ENCODE peak calls at places on chromosomes 16 and 17, in ten cellular contexts. One of them, this sample, is unnamed.
A peak's percentile ranks its signal among the peaks of the same experiment; 100 is the strongest.

GRCh38 chr17:76793775-76794174 is 55.9 kb downstream of the MFSD11 start:
- DNase-seq in ELF-1: peak; percentile 59
- DNase-seq in activated CD4-positive, alpha-beta T cell treated with anti-CD3 and anti-CD28 coated beads, Interleukin-2, amount 10 ng/mL, durations not matched to agents 24 days and 14 days: peak; percentile 69
- DNase-seq in T-helper 2 cell: no peak
- DNase-seq in fibroblast of lung: peak; percentile 12
- DNase-seq in amniotic stem cell: no peak
- DNase-seq in GM20000: peak; percentile 40
- DNase-seq in LoVo: peak; percentile 8
- DNase-seq in heart left ventricle: no peak
- DNase-seq in stimulated activated CD8-positive, alpha-beta memory T cell treated with anti-CD3 and anti-CD28 coated beads, Interleukin-4, amount 100 ng/mL, for 4 hours: no peak
- DNase-seq in this sample: peak; percentile 63

GRCh38 chr17:55743103-55743679 is 7.7 kb upstream of the PCTP start:
- DNase-seq in ELF-1: no peak
- DNase-seq in activated CD4-positive, alpha-beta T cell treated with anti-CD3 and anti-CD28 coated beads, Interleukin-2, amount 10 ng/mL, durations not matched to agents 24 days and 14 days: no peak
- DNase-seq in T-helper 2 cell: no peak
- DNase-seq in fibroblast of lung: peak; percentile 51
- DNase-seq in amniotic stem cell: no peak
- DNase-seq in GM20000: no peak
- DNase-seq in LoVo: peak; percentile 86
- DNase-seq in heart left ventricle: no peak
- DNase-seq in stimulated activated CD8-positive, alpha-beta memory T cell treated with anti-CD3 and anti-CD28 coated beads, Interleukin-4, amount 100 ng/mL, for 4 hours: no peak
- DNase-seq in this sample: no peak

GRCh38 chr17:9238340-9239259 is 217.3 kb downstream of the NTN1 start:
- DNase-seq in ELF-1: no peak
- DNase-seq in activated CD4-positive, alpha-beta T cell treated with anti-CD3 and anti-CD28 coated beads, Interleukin-2, amount 10 ng/mL, durations not matched to agents 24 days and 14 days: no peak
- DNase-seq in T-helper 2 cell: no peak
- DNase-seq in fibroblast of lung: no peak
- DNase-seq in amniotic stem cell: no peak
- DNase-seq in GM20000: no peak
- DNase-seq in LoVo: no peak
- DNase-seq in heart left ventricle: no peak
- DNase-seq in stimulated activated CD8-positive, alpha-beta memory T cell treated with anti-CD3 and anti-CD28 coated beads, Interleukin-4, amount 100 ng/mL, for 4 hours: no peak
- DNase-seq in this sample: no peak

GRCh38 chr16:85687651-85688471 is 893 bp downstream of the GINS2 start:
- DNase-seq in ELF-1: peak; percentile 40
- DNase-seq in activated CD4-positive, alpha-beta T cell treated with anti-CD3 and anti-CD28 coated beads, Interleukin-2, amount 10 ng/mL, durations not matched to agents 24 days and 14 days: no peak
- DNase-seq in T-helper 2 cell: no peak
- DNase-seq in fibroblast of lung: no peak
- DNase-seq in amniotic stem cell: no peak
- DNase-seq in GM20000: no peak
- DNase-seq in LoVo: no peak
- DNase-seq in heart left ventricle: no peak
- DNase-seq in stimulated activated CD8-positive, alpha-beta memory T cell treated with anti-CD3 and anti-CD28 coated beads, Interleukin-4, amount 100 ng/mL, for 4 hours: no peak
- DNase-seq in this sample: no peak

GRCh38 chr16:12120331-12120981 is 143.9 kb downstream of the SNX29 start:
- DNase-seq in ELF-1: peak; percentile 62
- DNase-seq in activated CD4-positive, alpha-beta T cell treated with anti-CD3 and anti-CD28 coated beads, Interleukin-2, amount 10 ng/mL, durations not matched to agents 24 days and 14 days: no peak
- DNase-seq in T-helper 2 cell: no peak
- DNase-seq in fibroblast of lung: peak; percentile 70
- DNase-seq in amniotic stem cell: no peak
- DNase-seq in GM20000: peak; percentile 24
- DNase-seq in LoVo: no peak
- DNase-seq in heart left ventricle: peak; percentile 62
- DNase-seq in stimulated activated CD8-positive, alpha-beta memory T cell treated with anti-CD3 and anti-CD28 coated beads, Interleukin-4, amount 100 ng/mL, for 4 hours: no peak
- DNase-seq in this sample: no peak

GRCh38 chr17:10836145-10836544 is 1.7 kb downstream of the PIRT start:
- DNase-seq in ELF-1: no peak
- DNase-seq in activated CD4-positive, alpha-beta T cell treated with anti-CD3 and anti-CD28 coated beads, Interleukin-2, amount 10 ng/mL, durations not matched to agents 24 days and 14 days: no peak
- DNase-seq in T-helper 2 cell: no peak
- DNase-seq in fibroblast of lung: no peak
- DNase-seq in amniotic stem cell: no peak
- DNase-seq in GM20000: no peak
- DNase-seq in LoVo: no peak
- DNase-seq in heart left ventricle: no peak
- DNase-seq in stimulated activated CD8-positive, alpha-beta memory T cell treated with anti-CD3 and anti-CD28 coated beads, Interleukin-4, amount 100 ng/mL, for 4 hours: no peak
- DNase-seq in this sample: no peak

GRCh38 chr17:74959826-74960738 is 12.5 kb downstream of the HID1 start:
- DNase-seq in ELF-1: no peak
- DNase-seq in activated CD4-positive, alpha-beta T cell treated with anti-CD3 and anti-CD28 coated beads, Interleukin-2, amount 10 ng/mL, durations not matched to agents 24 days and 14 days: no peak
- DNase-seq in T-helper 2 cell: no peak
- DNase-seq in fibroblast of lung: peak; percentile 48
- DNase-seq in amniotic stem cell: no peak
- DNase-seq in GM20000: no peak
- DNase-seq in LoVo: no peak
- DNase-seq in heart left ventricle: no peak
- DNase-seq in stimulated activated CD8-positive, alpha-beta memory T cell treated with anti-CD3 and anti-CD28 coated beads, Interleukin-4, amount 100 ng/mL, for 4 hours: no peak
- DNase-seq in this sample: no peak

GRCh38 chr17:42424991-42425610 is 2.0 kb upstream of the CAVIN1 start:
- DNase-seq in ELF-1: no peak
- DNase-seq in activated CD4-positive, alpha-beta T cell treated with anti-CD3 and anti-CD28 coated beads, Interleukin-2, amount 10 ng/mL, durations not matched to agents 24 days and 14 days: no peak
- DNase-seq in T-helper 2 cell: no peak
- DNase-seq in fibroblast of lung: peak; percentile 35
- DNase-seq in amniotic stem cell: no peak
- DNase-seq in GM20000: no peak
- DNase-seq in LoVo: no peak
- DNase-seq in heart left ventricle: no peak
- DNase-seq in stimulated activated CD8-positive, alpha-beta memory T cell treated with anti-CD3 and anti-CD28 coated beads, Interleukin-4, amount 100 ng/mL, for 4 hours: no peak
- DNase-seq in this sample: no peak

GRCh38 chr16:23014592-23014991 is 134.7 kb downstream of the USP31 start:
- DNase-seq in ELF-1: no peak
- DNase-seq in activated CD4-positive, alpha-beta T cell treated with anti-CD3 and anti-CD28 coated beads, Interleukin-2, amount 10 ng/mL, durations not matched to agents 24 days and 14 days: no peak
- DNase-seq in T-helper 2 cell: no peak
- DNase-seq in fibroblast of lung: no peak
- DNase-seq in amniotic stem cell: no peak
- DNase-seq in GM20000: no peak
- DNase-seq in LoVo: no peak
- DNase-seq in heart left ventricle: no peak
- DNase-seq in stimulated activated CD8-positive, alpha-beta memory T cell treated with anti-CD3 and anti-CD28 coated beads, Interleukin-4, amount 100 ng/mL, for 4 hours: no peak
- DNase-seq in this sample: no peak

GRCh38 chr17:11309850-11310249 is 68.8 kb downstream of the SHISA6 start:
- DNase-seq in ELF-1: no peak
- DNase-seq in activated CD4-positive, alpha-beta T cell treated with anti-CD3 and anti-CD28 coated beads, Interleukin-2, amount 10 ng/mL, durations not matched to agents 24 days and 14 days: no peak
- DNase-seq in T-helper 2 cell: no peak
- DNase-seq in fibroblast of lung: no peak
- DNase-seq in amniotic stem cell: no peak
- DNase-seq in GM20000: no peak
- DNase-seq in LoVo: no peak
- DNase-seq in heart left ventricle: no peak
- DNase-seq in stimulated activated CD8-positive, alpha-beta memory T cell treated with anti-CD3 and anti-CD28 coated beads, Interleukin-4, amount 100 ng/mL, for 4 hours: no peak
- DNase-seq in this sample: no peak

GRCh38 chr17:43356999-43357398 is 41.8 kb upstream of the ARL4D start:
- DNase-seq in ELF-1: no peak
- DNase-seq in activated CD4-positive, alpha-beta T cell treated with anti-CD3 and anti-CD28 coated beads, Interleukin-2, amount 10 ng/mL, durations not matched to agents 24 days and 14 days: no peak
- DNase-seq in T-helper 2 cell: no peak
- DNase-seq in fibroblast of lung: peak; percentile 97
- DNase-seq in amniotic stem cell: peak; percentile 84
- DNase-seq in GM20000: no peak
- DNase-seq in LoVo: no peak
- DNase-seq in heart left ventricle: no peak
- DNase-seq in stimulated activated CD8-positive, alpha-beta memory T cell treated with anti-CD3 and anti-CD28 coated beads, Interleukin-4, amount 100 ng/mL, for 4 hours: no peak
- DNase-seq in this sample: no peak

GRCh38 chr17:69326302-69327059 is 452 bp downstream of the ABCA5 start:
- DNase-seq in ELF-1: peak; percentile 4
- DNase-seq in activated CD4-positive, alpha-beta T cell treated with anti-CD3 and anti-CD28 coated beads, Interleukin-2, amount 10 ng/mL, durations not matched to agents 24 days and 14 days: no peak
- DNase-seq in T-helper 2 cell: no peak
- DNase-seq in fibroblast of lung: peak; percentile 34
- DNase-seq in amniotic stem cell: no peak
- DNase-seq in GM20000: peak; percentile 41
- DNase-seq in LoVo: peak; percentile 4
- DNase-seq in heart left ventricle: no peak
- DNase-seq in stimulated activated CD8-positive, alpha-beta memory T cell treated with anti-CD3 and anti-CD28 coated beads, Interleukin-4, amount 100 ng/mL, for 4 hours: no peak
- DNase-seq in this sample: peak; percentile 25

GRCh38 chr17:9120471-9120870 is 99.2 kb downstream of the NTN1 start:
- DNase-seq in ELF-1: peak; percentile 40
- DNase-seq in activated CD4-positive, alpha-beta T cell treated with anti-CD3 and anti-CD28 coated beads, Interleukin-2, amount 10 ng/mL, durations not matched to agents 24 days and 14 days: no peak
- DNase-seq in T-helper 2 cell: no peak
- DNase-seq in fibroblast of lung: no peak
- DNase-seq in amniotic stem cell: no peak
- DNase-seq in GM20000: no peak
- DNase-seq in LoVo: no peak
- DNase-seq in heart left ventricle: no peak
- DNase-seq in stimulated activated CD8-positive, alpha-beta memory T cell treated with anti-CD3 and anti-CD28 coated beads, Interleukin-4, amount 100 ng/mL, for 4 hours: no peak
- DNase-seq in this sample: no peak

GRCh38 chr17:57108656-57109392 is 23.8 kb downstream of the AKAP1 start:
- DNase-seq in ELF-1: no peak
- DNase-seq in activated CD4-positive, alpha-beta T cell treated with anti-CD3 and anti-CD28 coated beads, Interleukin-2, amount 10 ng/mL, durations not matched to agents 24 days and 14 days: no peak
- DNase-seq in T-helper 2 cell: no peak
- DNase-seq in fibroblast of lung: no peak
- DNase-seq in amniotic stem cell: no peak
- DNase-seq in GM20000: no peak
- DNase-seq in LoVo: no peak
- DNase-seq in heart left ventricle: no peak
- DNase-seq in stimulated activated CD8-positive, alpha-beta memory T cell treated with anti-CD3 and anti-CD28 coated beads, Interleukin-4, amount 100 ng/mL, for 4 hours: no peak
- DNase-seq in this sample: no peak